ENCODE peak calls at places on chromosomes 3 and 15, in ten cellular contexts. M is psoas muscle; F is Panc1; H is IMR-90; Q is ovary; L is PC-9; J is GM23338; N is CD8-positive, alpha-beta T cell; G is adrenal gland; S is A549. Z is an unnamed sample.

GRCh38 chr3:186318135-186318534 is 43.9 kb downstream of the DGKG start:
- DNase-seq in M (no peak), F (no peak), H (peak; percentile 35), Q (no peak), L (no peak), J (no peak), N (no peak), G (no peak), S (no peak), Z (no peak)

GRCh38 chr3:21477896-21478295 is 273.1 kb downstream of the ZNF385D start:
- DNase-seq in M (no peak), F (no peak), H (no peak), Q (no peak), L (no peak), J (no peak), N (no peak), G (no peak), S (no peak), Z (no peak)

GRCh38 chr15:93479679-93480078 is 390.7 kb upstream of the RGMA start:
- DNase-seq in M (peak; percentile 54), F (no peak), H (no peak), Q (peak; percentile 78), L (no peak), J (no peak), N (no peak), G (no peak), S (no peak), Z (peak; percentile 64)

GRCh38 chr15:32029862-32030781 is at the start of gene CHRNA7:
- DNase-seq in M (peak; percentile 15), F (no peak), H (peak; percentile 3), Q (peak; percentile 77), L (no peak), J (peak; percentile 86), N (no peak), G (peak; percentile 31), S (peak; percentile 64), Z (peak; percentile 59)

GRCh38 chr3:135084976-135085375 is 289.9 kb downstream of the EPHB1 start:
- DNase-seq in M (no peak), F (no peak), H (no peak), Q (no peak), L (no peak), J (no peak), N (no peak), G (no peak), S (no peak), Z (no peak)

GRCh38 chr3:113985526-113985925 is 37.7 kb downstream of the ZDHHC23 start:
- DNase-seq in M (no peak), F (no peak), H (no peak), Q (no peak), L (no peak), J (peak; percentile 17), N (no peak), G (no peak), S (no peak), Z (no peak)

GRCh38 chr3:194843543-194843942 is 157.9 kb downstream of the FAM43A start:
- DNase-seq in M (no peak), F (no peak), H (no peak), Q (no peak), L (no peak), J (no peak), N (no peak), G (no peak), S (no peak), Z (no peak)

GRCh38 chr3:55013145-55013544 is 85.3 kb upstream of the LRTM1 start:
- DNase-seq in M (no peak), F (no peak), H (peak; percentile 45), Q (no peak), L (no peak), J (peak; percentile 17), N (no peak), G (no peak), S (peak; percentile 2), Z (no peak)

GRCh38 chr15:73305331-73306211 is 63.2 kb downstream of the HCN4 start:
- DNase-seq in M (no peak), F (peak; percentile 41), H (peak; percentile 65), Q (no peak), L (peak; percentile 51), J (peak; percentile 89), N (no peak), G (peak; percentile 36), S (peak; percentile 81), Z (no peak)

GRCh38 chr3:72446406-72447058 is 401.7 kb downstream of the SHQ1 start:
- DNase-seq in M (no peak), F (no peak), H (peak; percentile 18), Q (no peak), L (peak; percentile 35), J (peak; percentile 55), N (peak; percentile 38), G (no peak), S (no peak), Z (no peak)

GRCh38 chr15:70799667-70800450 is 36.5 kb upstream of the UACA start:
- DNase-seq in M (no peak), F (no peak), H (peak; percentile 99), Q (peak; percentile 49), L (peak; percentile 35), J (no peak), N (no peak), G (no peak), S (no peak), Z (no peak)

GRCh38 chr3:196431193-196432136 is 762 bp downstream of the UBXN7 start:
- DNase-seq in M (peak; percentile 45), F (no peak), H (peak; percentile 62), Q (peak; percentile 69), L (peak; percentile 58), J (peak; percentile 38), N (peak; percentile 27), G (peak; percentile 42), S (peak; percentile 23), Z (no peak)

GRCh38 chr3:16400143-16400935 is 113.2 kb downstream of the RFTN1 start:
- DNase-seq in M (no peak), F (no peak), H (no peak), Q (no peak), L (no peak), J (no peak), N (no peak), G (no peak), S (no peak), Z (no peak)

GRCh38 chr15:59689626-59690236 is 611 bp upstream of the BNIP2 start:
- DNase-seq in M (peak; percentile 85), F (no peak), H (peak; percentile 47), Q (peak; percentile 86), L (peak; percentile 66), J (peak; percentile 78), N (peak; percentile 72), G (peak; percentile 89), S (no peak), Z (peak; percentile 86)

GRCh38 chr3:22245122-22245521 is 494.1 kb upstream of the ZNF385D start:
- DNase-seq in M (peak; percentile 40), F (no peak), H (peak; percentile 24), Q (no peak), L (peak; percentile 55), J (no peak), N (no peak), G (no peak), S (no peak), Z (peak; percentile 20)

GRCh38 chr3:9184464-9184835 is 65.0 kb downstream of the SRGAP3 start:
- DNase-seq in M (no peak), F (no peak), H (no peak), Q (no peak), L (no peak), J (no peak), N (no peak), G (no peak), S (no peak), Z (no peak)
- H3K4me1 ChIP-seq in M (peaks cover 17% of the 10 kb centered on the region), F (no peaks in the 10 kb centered on the region), H (no peaks in the 10 kb centered on the region), Q (no peaks in the 10 kb centered on the region), L (no peaks in the 10 kb centered on the region), J (peaks cover 20% of the 10 kb centered on the region), N (peaks cover 12% of the 10 kb centered on the region), G (no peaks in the 10 kb centered on the region), S (no peaks in the 10 kb centered on the region), Z (peaks cover 31% of the 10 kb centered on the region)

GRCh38 chr15:79172801-79173460 is 82.4 kb upstream of the RASGRF1 start:
- DNase-seq in M (no peak), F (no peak), H (no peak), Q (no peak), L (no peak), J (no peak), N (no peak), G (no peak), S (no peak), Z (no peak)

GRCh38 chr15:79169531-79170123 is 79.0 kb upstream of the RASGRF1 start:
- DNase-seq in M (no peak), F (no peak), H (no peak), Q (no peak), L (no peak), J (no peak), N (no peak), G (no peak), S (no peak), Z (no peak)

GRCh38 chr15:79170256-79170664 is 79.7 kb upstream of the RASGRF1 start:
- DNase-seq in M (no peak), F (no peak), H (no peak), Q (no peak), L (peak; percentile 91), J (no peak), N (no peak), G (no peak), S (peak; percentile 51), Z (peak; percentile 25)

GRCh38 chr15:79172032-79172481 is 81.5 kb upstream of the RASGRF1 start:
- DNase-seq in M (no peak), F (no peak), H (no peak), Q (no peak), L (no peak), J (peak; percentile 67), N (no peak), G (no peak), S (no peak), Z (no peak)

GRCh38 chr15:79171320-79172031 is 80.9 kb upstream of the RASGRF1 start:
- DNase-seq in M (no peak), F (no peak), H (no peak), Q (no peak), L (no peak), J (no peak), N (no peak), G (no peak), S (no peak), Z (no peak)
- H3K27ac ChIP-seq in M (no peak overlapping the region), F (peak overlapping the region; percentile 53), H (no peak overlapping the region), Q (no peak overlapping the region), L (no peak overlapping the region), J (no peak overlapping the region), N (no peak overlapping the region), G (no peak overlapping the region), S (no peak overlapping the region), Z (no peak overlapping the region)

DNA sequence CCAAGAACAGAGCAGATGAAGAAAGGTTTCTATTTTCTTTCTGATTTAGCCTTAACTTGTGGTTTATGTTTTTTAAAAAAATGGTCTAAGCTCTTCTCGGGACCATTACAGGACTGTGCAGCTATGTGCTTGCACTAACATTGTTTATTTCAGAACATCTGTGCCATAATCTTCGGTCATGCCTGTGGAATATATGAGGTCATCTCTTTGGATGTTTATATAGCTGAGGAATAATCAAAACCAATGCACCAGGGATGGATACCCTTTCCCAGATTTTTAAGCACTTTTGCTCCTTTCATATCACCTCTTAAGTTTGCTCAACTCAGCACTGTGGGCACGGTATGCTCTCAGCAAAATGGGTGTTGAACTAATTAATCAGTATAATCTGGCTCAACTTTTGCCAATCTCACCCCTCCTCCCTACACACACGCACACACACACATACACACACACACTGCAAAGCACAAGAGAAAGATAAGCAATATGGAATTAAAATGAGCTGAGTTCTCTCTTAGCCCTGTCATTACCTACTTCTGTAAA is 268.5 kb upstream of the TMC3 start:
- DNase-seq in M (no peak), F (no peak), H (peak; percentile 97), Q (no peak), L (no peak), J (no peak), N (no peak), G (no peak), S (no peak), Z (no peak)
- TF ChIP-seq CTCF in M (no peak), F (no peak), H (no peak), Q (no peak), L (no peak), J (no peak), N (no peak), G (no peak), S (no peak), Z (no peak)

GRCh38 chr3:97972976-97973375 is 745 bp upstream of the RIOX2 start:
- DNase-seq in M (no peak), F (no peak), H (no peak), Q (no peak), L (no peak), J (no peak), N (no peak), G (no peak), S (no peak), Z (no peak)
- H3K4me1 ChIP-seq in M (peaks cover 32% of the 10 kb centered on the region), F (peaks cover 20% of the 10 kb centered on the region), H (peaks cover 9% of the 10 kb centered on the region), Q (no peaks in the 10 kb centered on the region), L (peaks cover 33% of the 10 kb centered on the region), J (peaks cover under 1% of the 10 kb centered on the region), N (peaks cover 31% of the 10 kb centered on the region), G (peaks cover 24% of the 10 kb centered on the region), S (peaks cover 17% of the 10 kb centered on the region), Z (peaks cover 25% of the 10 kb centered on the region)